ENCODE peak calls at places on chromosomes 13 and 19, in five cellular contexts. H, E, F, S and C are unnamed samples. For H3K27me3, the result is how much of the 10 kb centered on the place peaks cover.

GRCh38 chr19:39212377-39212742 is 8.3 kb upstream of the SYCN start:
- DNase-seq in S (peak), F (no peak), E (no peak), H (peak), C (no peak)

GRCh38 chr19:29489182-29489951 is 36.4 kb upstream of the VSTM2B start:
- DNase-seq in E (no peak), H (no peak), S (no peak), F (no peak), C (no peak)

GRCh38 chr13:27977476-27978300 is 8.6 kb upstream of the CDX2 start:
- DNase-seq in S (peak), E (no peak), H (no peak), F (no peak), C (no peak)

GRCh38 chr13:72144625-72145024 is 277.6 kb upstream of the DACH1 start:
- DNase-seq in H (no peak), F (no peak), E (no peak), S (no peak), C (no peak)

GRCh38 chr19:13164370-13165090 is 14.3 kb downstream of the IER2 start:
- DNase-seq in H (peak), E (no peak), S (peak), F (no peak), C (peak)

GRCh38 chr13:112767506-112768471 is 78.0 kb downstream of the ATP11A start:
- DNase-seq in E (no peak), F (peak), S (no peak), H (peak), C (peak)

GRCh38 chr19:3734310-3734600 is 26.1 kb downstream of the TJP3 start:
- DNase-seq in F (no peak), S (no peak), H (no peak), E (no peak), C (no peak)

GRCh38 chr13:59172076-59172475 is 991.7 kb downstream of the DIAPH3 start:
- DNase-seq in F (no peak), E (no peak), S (no peak), H (no peak), C (no peak)

GRCh38 chr19:35476149-35476548 is 14.1 kb downstream of the KRTDAP start:
- DNase-seq in E (no peak), H (no peak), F (no peak), S (peak), C (no peak)

GRCh38 chr19:991174-991931 is 7.2 kb downstream of the WDR18 start:
- DNase-seq in E (no peak), S (peak), F (no peak), H (no peak), C (no peak)

GRCh38 chr13:111384441-111385181 is 64.2 kb downstream of the TEX29 start:
- DNase-seq in H (no peak), S (no peak), F (peak), E (no peak), C (peak)
- H3K4me3 ChIP-seq in H (no peak), S (no peak), F (no peak), E (no peak), C (no peak)

GRCh38 chr19:30635026-30635985 is 263.1 kb downstream of the ZNF536 start:
- DNase-seq in F (no peak), S (no peak), E (no peak), H (no peak), C (no peak)
- TF ChIP-seq CTCF in F (no peak), S (no peak), E (no peak), H (no peak), C (no peak)

GRCh38 chr19:49423278-49423984 is at the start of gene PTH2:
- DNase-seq in S (no peak), H (no peak), E (no peak), F (no peak), C (no peak)

GRCh38 chr19:49427339-49427738 is 2.2 kb downstream of the GFY start:
- DNase-seq in F (no peak), H (no peak), S (no peak), E (no peak), C (no peak)

GRCh38 chr19:49423985-49424303 is 703 bp upstream of the PTH2 start:
- DNase-seq in F (no peak), E (no peak), H (no peak), S (no peak), C (no peak)

GRCh38 chr19:49425922-49426592 is 869 bp downstream of the GFY start:
- DNase-seq in S (peak), H (no peak), F (no peak), E (no peak), C (no peak)

DNA sequence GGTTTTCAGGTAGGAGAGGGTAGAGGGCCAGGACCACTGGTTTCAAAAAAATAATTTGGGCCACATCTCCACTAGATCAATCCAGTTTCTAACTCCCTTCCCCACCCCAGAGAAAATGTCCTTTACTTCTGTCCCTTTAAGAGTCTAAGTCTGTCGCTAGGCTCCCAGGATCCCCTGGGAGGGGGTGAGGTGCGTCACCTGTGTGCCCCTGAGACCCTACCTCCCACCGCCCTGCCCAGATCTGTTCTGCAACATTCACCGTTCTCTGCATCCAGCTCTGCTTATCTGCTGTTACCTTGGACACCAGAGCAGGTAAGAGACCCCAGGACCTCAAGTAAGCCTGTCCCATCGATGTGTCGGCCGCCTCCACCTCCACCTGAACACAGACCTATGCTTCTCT is at the start of gene GFY:
- DNase-seq in H (no peak), E (no peak), F (no peak), S (no peak), C (no peak)
- H3K27me3 ChIP-seq in H (half or more), E (half or more), F (half or more), S (half or more), C (under half)

GRCh38 chr19:10258080-10258710 is 6.2 kb downstream of the MRPL4 start:
- DNase-seq in E (no peak), S (no peak), F (no peak), H (no peak), C (no peak)

GRCh38 chr19:10268077-10268476 is 2.8 kb upstream of the ICAM1 start:
- DNase-seq in S (no peak), E (no peak), H (no peak), F (peak), C (no peak)

GRCh38 chr19:10259162-10259905 is 7.3 kb downstream of the MRPL4 start:
- DNase-seq in E (peak), H (peak), S (peak), F (peak), C (peak)

GRCh38 chr19:10260141-10260584 is 8.1 kb downstream of the MRPL4 start:
- DNase-seq in H (no peak), S (no peak), F (no peak), E (no peak), C (no peak)

DNA sequence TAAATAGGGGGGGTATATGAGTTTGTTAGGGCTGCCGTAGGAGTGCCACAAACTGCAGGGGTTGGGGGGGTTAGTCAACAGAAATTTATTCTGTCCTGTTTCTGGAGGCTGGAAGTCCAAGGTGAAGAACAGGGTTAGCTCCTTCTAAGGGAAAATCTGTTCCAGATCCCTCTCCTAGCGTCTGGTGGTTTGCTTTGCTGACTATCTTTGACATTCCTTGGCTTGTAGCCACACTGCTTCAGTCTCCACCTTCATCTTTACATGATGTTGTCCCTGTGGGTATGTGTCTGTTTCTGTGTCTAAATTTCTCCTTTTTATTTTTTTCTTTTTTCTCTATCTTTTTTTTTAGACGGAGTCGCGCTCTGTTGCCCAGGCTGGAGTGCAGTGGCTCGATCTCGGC is 8.1 kb upstream of the ICAM1 start:
- DNase-seq in E (no peak), F (no peak), S (no peak), H (no peak), C (no peak)
- H3K4me3 ChIP-seq in E (no peak), F (no peak), S (no peak), H (no peak), C (no peak)